ENCODE peak calls at places on chromosome 2, in nine cellular contexts. B is HepG2, J is testis, K is body of pancreas, D is suprapubic skin, A is cardiac muscle cell, O is neural progenitor cell, N is prostate gland, C is H9. G is an unnamed sample. For H3K4me1 and H3K27me3, the result is how much of the 10 kb centered on the place peaks cover.

GRCh38 chr2:138291805-138292204 is 209.8 kb upstream of the SPOPL start:
- DNase-seq in B (no peak), J (no peak), K (no peak), D (no peak), A (no peak), O (no peak), N (no peak), C (no peak), G (no peak)

GRCh38 chr2:44731505-44731904 is 210.0 kb upstream of the SIX3 start:
- DNase-seq in B (no peak), J (no peak), K (no peak), D (no peak), A (no peak), O (no peak), N (no peak), C (no peak), G (no peak)

GRCh38 chr2:120526997-120527945 is 181.3 kb downstream of the INHBB start:
- DNase-seq in B (no peak), J (no peak), K (no peak), D (no peak), A (no peak), O (no peak), N (no peak), C (no peak), G (no peak)

GRCh38 chr2:169823996-169824372 is 721 bp downstream of the METTL5 start:
- DNase-seq in B (no peak), J (no peak), K (no peak), D (no peak), A (no peak), O (no peak), N (no peak), C (no peak), G (no peak)

GRCh38 chr2:49037197-49037596 is 117.1 kb downstream of the FSHR start:
- DNase-seq in B (no peak), J (no peak), K (no peak), D (no peak), A (no peak), O (no peak), N (no peak), C (no peak), G (no peak)

GRCh38 chr2:11133238-11133935 is 21.9 kb upstream of the SLC66A3 start:
- DNase-seq in B (no peak), J (no peak), K (no peak), D (no peak), A (no peak), O (peak), N (no peak), C (no peak), G (no peak)

GRCh38 chr2:18987021-18987420 is 371.4 kb downstream of the OSR1 start:
- DNase-seq in B (no peak), J (no peak), K (no peak), D (no peak), A (no peak), O (no peak), N (no peak), C (no peak), G (no peak)

GRCh38 chr2:239937866-239938640 is 87.1 kb downstream of the NDUFA10 start:
- DNase-seq in B (no peak), J (peak), K (no peak), D (peak), A (no peak), O (no peak), N (no peak), C (peak), G (peak)

GRCh38 chr2:113275556-113276215 is 3.0 kb downstream of the PAX8 start:
- DNase-seq in B (no peak), J (no peak), K (no peak), D (no peak), A (no peak), O (peak), N (no peak), C (no peak), G (no peak)

GRCh38 chr2:43109261-43109743 is 117.1 kb downstream of the ZFP36L2 start:
- DNase-seq in B (no peak), J (no peak), K (no peak), D (peak), A (no peak), O (no peak), N (no peak), C (no peak), G (no peak)

GRCh38 chr2:96878796-96879544 is 9.1 kb upstream of the SEMA4C start:
- DNase-seq in B (no peak), J (no peak), K (no peak), D (no peak), A (no peak), O (no peak), N (no peak), C (no peak), G (no peak)

GRCh38 chr2:160372010-160372356 is 121.6 kb downstream of the RBMS1 start:
- DNase-seq in B (no peak), J (no peak), K (no peak), D (no peak), A (no peak), O (no peak), N (no peak), C (no peak), G (no peak)

GRCh38 chr2:46803911-46804670 is 111.5 kb downstream of the MCFD2 start:
- DNase-seq in B (no peak), J (no peak), K (no peak), D (no peak), A (no peak), O (no peak), N (peak), C (no peak), G (no peak)

GRCh38 chr2:235098273-235098672 is 146.5 kb downstream of the SH3BP4 start:
- DNase-seq in B (no peak), J (no peak), K (no peak), D (no peak), A (no peak), O (no peak), N (no peak), C (no peak), G (no peak)

GRCh38 chr2:64128943-64129391 is 15.3 kb downstream of the PELI1 start:
- DNase-seq in B (peak), J (no peak), K (no peak), D (no peak), A (no peak), O (no peak), N (no peak), C (no peak), G (no peak)

GRCh38 chr2:142100139-142100873 is 30.5 kb downstream of the LRP1B start:
- DNase-seq in B (no peak), J (no peak), K (no peak), D (no peak), A (no peak), O (no peak), N (no peak), C (no peak), G (no peak)

GRCh38 chr2:96097951-96098823 is 18.2 kb downstream of the ADRA2B start:
- DNase-seq in B (no peak), J (peak), K (no peak), D (no peak), A (no peak), O (no peak), N (no peak), C (peak), G (peak)

GRCh38 chr2:59578349-59578748 is 975.1 kb downstream of the BCL11A start:
- DNase-seq in B (no peak), J (no peak), K (no peak), D (no peak), A (no peak), O (no peak), N (no peak), C (no peak), G (no peak)

GRCh38 chr2:137096187-137096586 is 330.8 kb downstream of the THSD7B start:
- DNase-seq in B (no peak), J (no peak), K (no peak), D (no peak), A (no peak), O (no peak), N (no peak), C (no peak), G (no peak)

GRCh38 chr2:136008205-136008865 is 22.9 kb upstream of the DARS1 start:
- DNase-seq in B (no peak), J (peak), K (no peak), D (no peak), A (no peak), O (no peak), N (no peak), C (no peak), G (peak)

GRCh38 chr2:159856760-159857159 is 58.8 kb upstream of the CD302 start:
- DNase-seq in B (no peak), J (no peak), K (no peak), D (no peak), A (no peak), O (peak), N (no peak), C (no peak), G (no peak)

GRCh38 chr2:28828382-28828781 is 17.7 kb downstream of the SPDYA start:
- DNase-seq in B (no peak), J (no peak), K (no peak), D (no peak), A (no peak), O (no peak), N (no peak), C (no peak), G (no peak)

GRCh38 chr2:156399950-156400703 is 36.1 kb upstream of the GPD2 start:
- DNase-seq in B (peak), J (peak), K (peak), D (peak), A (peak), O (peak), N (peak), C (peak), G (peak)

GRCh38 chr2:97781981-97782380 is 68.6 kb downstream of the ZAP70 start:
- DNase-seq in B (no peak), J (no peak), K (no peak), D (no peak), A (no peak), O (no peak), N (peak), C (no peak), G (no peak)

GRCh38 chr2:163157891-163158511 is 319.4 kb upstream of the KCNH7 start:
- DNase-seq in B (no peak), J (no peak), K (no peak), D (no peak), A (no peak), O (no peak), N (no peak), C (no peak), G (no peak)

GRCh38 chr2:180829261-180829660 is 151.1 kb upstream of the UBE2E3 start:
- DNase-seq in B (no peak), J (no peak), K (no peak), D (no peak), A (no peak), O (no peak), N (no peak), C (no peak), G (no peak)

GRCh38 chr2:75390184-75390583 is 170.6 kb downstream of the EVA1A start:
- DNase-seq in B (peak), J (no peak), K (no peak), D (no peak), A (no peak), O (no peak), N (no peak), C (no peak), G (no peak)

GRCh38 chr2:201369762-201370161 is 12.6 kb upstream of the FLACC1 start:
- DNase-seq in B (peak), J (no peak), K (no peak), D (no peak), A (no peak), O (no peak), N (no peak), C (peak), G (no peak)

GRCh38 chr2:13522096-13522495 is 805.4 kb downstream of the TRIB2 start:
- DNase-seq in B (no peak), J (no peak), K (peak), D (no peak), A (no peak), O (no peak), N (no peak), C (no peak), G (no peak)

GRCh38 chr2:127425540-127426490 is 7.6 kb downstream of the PROC start:
- DNase-seq in B (no peak), J (peak), K (no peak), D (no peak), A (no peak), O (no peak), N (no peak), C (no peak), G (no peak)

GRCh38 chr2:1754461-1755170 is 10.3 kb upstream of the PXDN start:
- DNase-seq in B (no peak), J (no peak), K (no peak), D (no peak), A (no peak), O (no peak), N (no peak), C (no peak), G (no peak)

GRCh38 chr2:40534528-40534927 is 82.6 kb upstream of the SLC8A1 start:
- DNase-seq in B (no peak), J (no peak), K (no peak), D (no peak), A (no peak), O (no peak), N (no peak), C (no peak), G (no peak)

GRCh38 chr2:212328712-212329496 is 209.7 kb downstream of the ERBB4 start:
- DNase-seq in B (no peak), J (no peak), K (no peak), D (no peak), A (no peak), O (no peak), N (no peak), C (no peak), G (no peak)

GRCh38 chr2:7773362-7773973 is 856.3 kb downstream of the RNF144A start:
- DNase-seq in B (no peak), J (peak), K (no peak), D (no peak), A (no peak), O (no peak), N (peak), C (no peak), G (no peak)

GRCh38 chr2:210399440-210400041 is 77.0 kb downstream of the LANCL1 start:
- DNase-seq in B (peak), J (no peak), K (no peak), D (no peak), A (peak), O (no peak), N (no peak), C (no peak), G (no peak)
- TF ChIP-seq CTCF in B (peak), J (no peak), K (peak), D (no peak), A (peak), O (peak), N (peak), C (peak), G (peak)

GRCh38 chr2:47867205-47867604 is 39.1 kb downstream of the FBXO11 start:
- DNase-seq in B (no peak), J (no peak), K (peak), D (no peak), A (peak), O (no peak), N (no peak), C (no peak), G (peak)
- H3K4me1 ChIP-seq in B (under half), J (under half), K (half or more), D (half or more), A (under half), O (under half), N (under half), C (under half), G (under half)

GRCh38 chr2:176134045-176134444 is 4.5 kb downstream of the HOXD8 start:
- DNase-seq in B (no peak), J (no peak), K (no peak), D (no peak), A (no peak), O (no peak), N (no peak), C (no peak), G (no peak)
- H3K27me3 ChIP-seq in B (under half), J (under half), K (under half), D (half or more), A (half or more), O (half or more), N (under half), C (half or more), G (under half)

DNA sequence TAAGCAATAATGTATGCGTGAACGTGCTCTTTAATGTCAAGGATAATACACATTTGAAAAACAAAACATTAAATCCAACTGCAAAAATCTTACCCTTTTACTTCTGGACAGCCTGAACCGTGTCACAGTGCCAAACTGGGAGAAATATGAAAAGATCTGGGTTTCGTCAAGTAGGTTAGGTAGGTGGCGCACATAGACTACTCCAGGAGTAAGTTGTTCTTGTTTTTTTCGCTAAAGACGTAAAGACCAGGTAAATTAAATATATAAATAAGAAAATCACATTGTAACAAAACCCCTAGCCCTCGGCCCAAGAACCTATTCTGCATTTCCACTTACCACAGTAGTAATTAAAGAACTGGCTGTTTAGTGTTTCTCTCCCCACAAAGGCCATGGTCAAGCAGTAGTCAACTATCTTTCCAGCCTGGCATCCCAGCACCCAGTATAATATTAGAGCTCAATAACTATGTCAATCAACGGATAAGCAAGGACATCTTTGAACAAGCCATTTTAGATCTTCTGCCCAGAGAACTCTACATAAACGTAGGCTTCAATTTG is 1.1 kb downstream of the NIFK start:
- DNase-seq in B (no peak), J (no peak), K (no peak), D (no peak), A (no peak), O (no peak), N (no peak), C (no peak), G (no peak)
- TF ChIP-seq CTCF in B (peak), J (no peak), K (no peak), D (no peak), A (no peak), O (no peak), N (no peak), C (no peak), G (no peak)

GRCh38 chr2:133839677-133840076 is 271.4 kb upstream of the NCKAP5 start:
- DNase-seq in B (no peak), J (no peak), K (no peak), D (no peak), A (no peak), O (no peak), N (no peak), C (no peak), G (no peak)
- H3K4me1 ChIP-seq in B (under half), J (under half), K (under half), D (under half), A (under half), O (under half), N (under half), C (under half), G (under half)

DNA sequence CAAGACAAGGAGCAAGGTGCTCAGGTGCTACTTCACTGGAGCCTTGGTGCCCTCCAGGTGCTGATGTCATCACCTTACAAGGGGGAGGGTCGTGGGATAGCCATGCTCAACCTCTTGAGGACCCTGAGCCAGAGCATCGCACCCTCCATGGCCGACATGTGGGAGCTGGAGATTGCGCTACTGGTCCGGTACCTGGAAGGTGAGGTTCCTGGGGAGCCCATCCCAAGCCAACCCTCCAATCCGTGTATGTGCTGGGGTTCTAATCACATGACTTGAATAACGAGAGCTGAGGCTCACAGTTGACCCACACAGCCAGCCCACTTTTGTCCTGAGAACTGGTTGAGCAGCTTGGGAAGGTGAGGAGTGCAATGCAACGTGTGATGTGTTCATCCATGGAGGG is 25.9 kb downstream of the MROH2A start:
- DNase-seq in B (no peak), J (peak), K (no peak), D (no peak), A (no peak), O (no peak), N (no peak), C (no peak), G (no peak)
- H3K27me3 ChIP-seq in B (under half), J (under half), K (under half), D (under half), A (under half), O (under half), N (under half), C (under half), G (under half)

DNA sequence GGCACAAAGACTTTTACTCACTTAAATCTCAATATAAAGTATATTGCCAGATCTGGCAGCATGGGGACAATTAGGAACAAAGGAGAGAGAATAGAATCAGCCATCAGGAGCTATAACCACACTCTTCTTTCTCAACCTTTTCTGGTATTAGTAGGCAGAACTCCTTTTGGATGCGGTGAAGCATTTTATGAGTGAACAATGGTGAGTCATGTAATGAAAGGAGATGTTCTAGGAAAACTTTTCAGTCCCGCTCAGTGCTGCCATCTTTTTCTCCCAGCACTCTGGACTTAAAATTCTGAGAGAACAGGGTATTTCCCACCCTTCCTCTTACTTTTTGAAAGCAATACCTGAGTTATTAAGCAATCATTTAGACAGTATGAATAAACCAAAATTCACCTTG is 32.2 kb downstream of the PLEKHA3 start:
- DNase-seq in B (no peak), J (no peak), K (no peak), D (no peak), A (no peak), O (peak), N (no peak), C (no peak), G (no peak)
- TF ChIP-seq CTCF in B (no peak), J (no peak), K (no peak), D (no peak), A (no peak), O (peak), N (no peak), C (no peak), G (no peak)

DNA sequence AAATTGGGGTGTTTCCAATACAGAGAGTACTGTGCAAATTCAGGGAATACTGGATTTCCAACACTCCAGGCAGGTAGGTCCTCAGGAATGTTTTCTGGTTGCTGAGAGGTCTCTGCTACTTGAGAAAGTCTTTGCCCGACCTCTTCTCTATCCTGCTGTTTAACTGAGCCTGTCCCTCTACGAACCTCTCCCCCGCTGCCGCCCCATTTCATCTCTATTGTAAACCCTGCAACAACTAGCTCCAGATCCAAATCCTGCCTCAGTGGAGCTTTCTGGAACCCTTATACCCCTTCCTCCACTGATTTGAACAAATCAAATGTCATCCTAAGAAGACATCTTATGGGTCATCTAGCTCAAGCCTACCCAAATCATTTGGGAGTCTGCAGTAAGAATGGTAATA is 1.3 kb downstream of the EIF4E2 start:
- DNase-seq in B (no peak), J (no peak), K (no peak), D (no peak), A (no peak), O (no peak), N (no peak), C (no peak), G (no peak)
- H3K4me1 ChIP-seq in B (half or more), J (under half), K (under half), D (under half), A (under half), O (under half), N (under half), C (under half), G (under half)

GRCh38 chr2:31137211-31138036 is 816 bp downstream of the GALNT14 start:
- DNase-seq in B (no peak), J (peak), K (peak), D (no peak), A (peak), O (peak), N (no peak), C (peak), G (no peak)
- H3K27me3 ChIP-seq in B (under half), J (under half), K (under half), D (under half), A (half or more), O (half or more), N (under half), C (under half), G (under half)

G was measured in adrenal gland.